ENCODE peak calls at places on chromosomes 5 and 9, in seven cellular contexts. Q is A549, K is HCT116, C is H1, J is endothelial cell of umbilical vein, Z is K562, M is GM12878. E is an unnamed sample.

GRCh38 chr9:84970432-84970831 is 300.9 kb downstream of the NTRK2 start:
- DNase-seq in C (no peak), Q (peak; percentile 33), K (no peak), Z (no peak), J (no peak), M (no peak), E (no peak)

GRCh38 chr5:180172447-180173197 is 36.4 kb downstream of the RASGEF1C start:
- DNase-seq in Z (no peak), C (no peak), M (no peak), K (no peak), Q (no peak), J (no peak), E (no peak)

GRCh38 chr9:33012328-33013068 is 11.1 kb upstream of the APTX start:
- DNase-seq in J (no peak), M (no peak), Z (no peak), K (no peak), C (no peak), Q (no peak), E (peak; percentile 33)

GRCh38 chr5:88836195-88836838 is 46.7 kb downstream of the MEF2C start:
- DNase-seq in K (no peak), M (no peak), Q (no peak), Z (peak; percentile 29), C (no peak), J (peak; percentile 63), E (no peak)

GRCh38 chr9:16618524-16618923 is 251.9 kb downstream of the BNC2 start:
- DNase-seq in K (no peak), J (no peak), M (no peak), Z (no peak), C (no peak), Q (no peak), E (no peak)

GRCh38 chr9:16039988-16040761 is 487.3 kb downstream of the CCDC171 start:
- DNase-seq in J (no peak), Q (no peak), K (no peak), Z (no peak), C (no peak), M (no peak), E (no peak)

GRCh38 chr5:149907828-149908227 is 36.8 kb downstream of the PDE6A start:
- DNase-seq in C (no peak), K (no peak), J (no peak), Z (no peak), M (no peak), Q (no peak), E (no peak)

GRCh38 chr5:123035320-123035949 is 1.1 kb downstream of the PPIC start:
- DNase-seq in J (peak; percentile 36), Q (peak; percentile 90), M (no peak), Z (peak; percentile 55), C (peak; percentile 29), K (peak; percentile 52), E (no peak)

GRCh38 chr5:172412724-172413260 is 41.5 kb downstream of the SH3PXD2B start:
- DNase-seq in Z (no peak), K (no peak), Q (no peak), C (no peak), J (peak; percentile 71), M (peak; percentile 16), E (peak; percentile 97)

GRCh38 chr5:93512799-93513198 is 68.2 kb downstream of the NR2F1-AS1 start:
- DNase-seq in J (peak; percentile 95), M (no peak), C (no peak), K (no peak), Q (no peak), Z (no peak), E (no peak)

GRCh38 chr9:91776409-91777365 is 173.3 kb downstream of the ROR2 start:
- DNase-seq in K (no peak), Z (no peak), J (no peak), Q (no peak), M (no peak), C (no peak), E (peak; percentile 13)

GRCh38 chr5:425714-426113 is 17.3 kb upstream of the EXOC3 start:
- DNase-seq in K (no peak), C (no peak), Q (no peak), Z (no peak), J (peak; percentile 20), M (no peak), E (peak; percentile 48)
- TF ChIP-seq MAX in K (no peak), C (no peak), Q (no peak), Z (no peak), J (no peak), M (no peak), E (no peak)

DNA sequence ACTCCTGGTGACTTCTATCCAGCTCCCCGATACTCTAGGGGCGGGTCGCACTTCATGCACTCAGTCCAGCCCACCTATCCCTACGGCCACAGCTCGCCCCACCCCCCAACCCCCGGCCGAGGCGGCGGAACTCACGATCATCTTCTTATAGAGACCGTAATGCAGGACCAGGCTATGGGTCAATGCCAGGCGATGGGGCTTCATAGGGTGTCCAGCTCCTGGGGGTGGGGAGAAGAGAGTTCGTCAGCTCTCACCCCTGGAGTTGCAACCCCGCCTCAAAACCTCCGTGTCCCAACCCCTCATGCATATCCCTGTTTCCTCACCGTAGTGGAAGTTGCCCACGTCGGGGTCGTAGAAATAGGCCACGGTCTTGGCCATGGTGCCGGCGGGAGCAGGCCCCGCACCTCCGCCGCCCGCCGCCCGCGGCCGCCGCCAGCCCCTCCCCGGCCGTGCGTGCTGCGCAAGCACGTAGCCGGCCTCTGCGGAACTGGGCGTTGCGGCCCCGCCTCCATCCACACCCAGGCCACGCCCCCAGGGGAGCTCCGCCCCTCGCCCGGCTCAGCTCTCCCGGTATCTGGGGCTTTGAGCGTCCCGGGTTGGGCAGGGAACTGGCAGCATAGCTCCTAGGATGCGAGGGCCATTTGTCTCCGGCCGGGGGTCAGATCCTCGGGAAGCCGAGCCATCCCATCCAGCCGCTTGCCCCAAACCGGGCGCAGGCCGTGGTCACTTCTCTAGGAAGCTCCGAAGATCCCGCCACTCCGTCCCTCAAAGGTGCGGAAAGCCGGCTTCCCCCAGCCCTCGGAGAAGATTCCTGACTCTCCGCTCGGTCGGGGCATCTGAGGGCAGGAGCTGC is at the start of the genes HDAC3 and RELL2:
- DNase-seq in Z (peak; percentile 91), Q (peak; percentile 93), M (no peak), K (peak; percentile 68), J (peak; percentile 95), C (peak; percentile 78), E (peak; percentile 89)
- TF ChIP-seq POLR2A in Z (peak; percentile 74), Q (peak; percentile 94), M (peak; percentile 72), K (peak; percentile 67), J (peak; percentile 88), C (no peak), E (peak; percentile 64)

GRCh38 chr5:40507095-40507494 is 172.6 kb upstream of the PTGER4 start:
- DNase-seq in Q (no peak), M (no peak), Z (no peak), J (no peak), K (no peak), C (no peak), E (no peak)

GRCh38 chr5:40514986-40515385 is 164.7 kb upstream of the PTGER4 start:
- DNase-seq in K (no peak), J (no peak), M (no peak), C (no peak), Z (no peak), Q (no peak), E (no peak)

GRCh38 chr5:40511801-40512200 is 167.9 kb upstream of the PTGER4 start:
- DNase-seq in M (no peak), C (no peak), Q (no peak), Z (no peak), K (no peak), J (no peak), E (no peak)
- TF ChIP-seq MAX in M (no peak), C (no peak), Q (no peak), Z (no peak), K (no peak), J (no peak), E (no peak)

DNA sequence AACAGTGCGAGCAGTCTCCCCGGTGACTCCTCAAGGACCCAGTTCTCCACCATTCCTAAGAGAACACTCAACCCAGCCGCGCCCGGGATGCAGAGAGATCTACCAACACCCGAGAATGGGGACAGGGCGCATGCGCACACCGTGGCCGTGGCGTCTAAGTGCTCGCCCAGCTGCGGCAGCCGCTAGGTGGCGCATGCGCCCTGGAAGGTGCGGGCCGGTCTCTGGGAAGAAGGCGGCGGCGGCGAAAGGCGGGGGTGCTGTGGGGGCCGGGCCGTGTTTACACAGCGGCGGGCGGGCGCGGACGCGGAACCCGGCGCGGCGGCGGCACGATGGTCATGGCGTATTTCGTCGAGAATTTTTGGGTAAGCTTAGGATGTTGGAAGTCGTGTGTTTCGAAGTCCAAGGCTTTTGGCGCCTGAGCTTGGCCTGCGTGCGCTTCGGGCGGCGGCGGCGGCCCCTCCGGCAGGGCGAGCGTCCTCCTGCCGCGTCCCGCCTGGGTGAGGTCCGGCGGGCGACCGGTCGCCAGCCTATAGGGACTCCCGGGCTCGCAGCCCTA is at the start of gene FCHO2:
- DNase-seq in Q (peak; percentile 95), Z (peak; percentile 97), C (peak; percentile 87), J (peak; percentile 95), M (peak; percentile 57), K (peak; percentile 94), E (peak; percentile 94)
- TF ChIP-seq POLR2A in Q (peak; percentile 70), Z (peak; percentile 88), C (no peak), J (peak; percentile 61), M (peak; percentile 43), K (peak; percentile 70), E (peak; percentile 61)